ENCODE peak calls at places on chromosomes 7 and 10, in five cellular contexts. M is WTC11, D is RWPE1, L is heart right ventricle, I is epithelial cell of esophagus. R is an unnamed sample.

GRCh38 chr10:131848296-131848695 is 52.5 kb upstream of the PPP2R2D start:
- DNase-seq in M (no peak), D (no peak), L (no peak), I (no peak), R (no peak)

GRCh38 chr10:104862-105565 is 30.2 kb upstream of the ZMYND11 start:
- DNase-seq in M (no peak), D (no peak), L (no peak), I (no peak), R (no peak)

GRCh38 chr7:12706900-12707536 is 19.6 kb downstream of the ARL4A start:
- DNase-seq in M (no peak), D (peak), L (no peak), I (peak), R (no peak)

GRCh38 chr7:24882989-24883631 is 96.9 kb downstream of the OSBPL3 start:
- DNase-seq in M (no peak), D (peak), L (peak), I (peak), R (no peak)

GRCh38 chr7:34949356-34949755 is 87.9 kb downstream of the DPY19L1 start:
- DNase-seq in M (no peak), D (no peak), L (no peak), I (no peak), R (no peak)

GRCh38 chr7:123747620-123748141 is 1.1 kb downstream of the WASL start:
- DNase-seq in M (peak), D (peak), L (peak), I (peak), R (peak)

GRCh38 chr7:120052884-120053382 is 220.0 kb upstream of the KCND2 start:
- DNase-seq in M (no peak), D (peak), L (peak), I (peak), R (no peak)

GRCh38 chr10:88471909-88472308 is 111.2 kb downstream of the RNLS start:
- DNase-seq in M (peak), D (no peak), L (no peak), I (no peak), R (no peak)

GRCh38 chr7:155764432-155764798 is 47.8 kb downstream of the SHH start:
- DNase-seq in M (no peak), D (no peak), L (no peak), I (no peak), R (no peak)

GRCh38 chr7:147937428-147937827 is 653.1 kb upstream of the C7orf33 start:
- DNase-seq in M (no peak), D (no peak), L (no peak), I (no peak), R (no peak)

GRCh38 chr10:72692897-72693598 is 1.1 kb downstream of the MCU start:
- DNase-seq in M (no peak), D (no peak), L (no peak), I (peak), R (no peak)

GRCh38 chr7:125316451-125316850 is 386.8 kb upstream of the POT1 start:
- DNase-seq in M (peak), D (peak), L (no peak), I (peak), R (peak)

GRCh38 chr10:17785276-17785935 is 23.7 kb upstream of the MRC1 start:
- DNase-seq in M (no peak), D (no peak), L (no peak), I (no peak), R (no peak)

GRCh38 chr10:114453576-114453975 is 49.3 kb upstream of the AFAP1L2 start:
- DNase-seq in M (no peak), D (no peak), L (no peak), I (no peak), R (no peak)

GRCh38 chr10:12382956-12383531 is 33.7 kb downstream of the CAMK1D start:
- DNase-seq in M (no peak), D (no peak), L (no peak), I (no peak), R (no peak)

GRCh38 chr7:21125297-21125696 is 302.6 kb upstream of the SP4 start:
- DNase-seq in M (peak), D (no peak), L (no peak), I (no peak), R (no peak)

GRCh38 chr7:3461923-3462322 is 160.9 kb downstream of the SDK1 start:
- DNase-seq in M (no peak), D (no peak), L (no peak), I (no peak), R (no peak)

GRCh38 chr10:93150990-93151547 is 77.4 kb downstream of the CYP26A1 start:
- DNase-seq in M (no peak), D (no peak), L (no peak), I (peak), R (no peak)

GRCh38 chr10:85280014-85280413 is 951.6 kb downstream of the CCSER2 start:
- DNase-seq in M (peak), D (no peak), L (no peak), I (peak), R (no peak)

GRCh38 chr10:110324201-110324804 is 19.6 kb upstream of the SMNDC1 start:
- DNase-seq in M (no peak), D (no peak), L (no peak), I (peak), R (no peak)

GRCh38 chr10:63264852-63265617 is 131.9 kb downstream of the NRBF2 start:
- DNase-seq in M (no peak), D (peak), L (no peak), I (peak), R (no peak)

GRCh38 chr7:129865093-129865931 is 87.4 kb downstream of the UBE2H start:
- DNase-seq in M (no peak), D (no peak), L (no peak), I (no peak), R (no peak)

GRCh38 chr7:75737856-75738603 is 711 bp downstream of the HIP1 start:
- DNase-seq in M (peak), D (no peak), L (no peak), I (no peak), R (peak)

GRCh38 chr7:12729112-12729511 is 41.7 kb downstream of the ARL4A start:
- DNase-seq in M (peak), D (peak), L (peak), I (peak), R (no peak)

GRCh38 chr10:1737222-1738061 is at the start of gene ADARB2:
- DNase-seq in M (peak), D (peak), L (peak), I (peak), R (peak)

GRCh38 chr7:68529221-68529620 is 1069.1 kb upstream of the AUTS2 start:
- DNase-seq in M (peak), D (no peak), L (no peak), I (no peak), R (no peak)

GRCh38 chr10:63465293-63466167 is at the start of gene JMJD1C:
- DNase-seq in M (peak), D (peak), L (peak), I (peak), R (peak)

DNA sequence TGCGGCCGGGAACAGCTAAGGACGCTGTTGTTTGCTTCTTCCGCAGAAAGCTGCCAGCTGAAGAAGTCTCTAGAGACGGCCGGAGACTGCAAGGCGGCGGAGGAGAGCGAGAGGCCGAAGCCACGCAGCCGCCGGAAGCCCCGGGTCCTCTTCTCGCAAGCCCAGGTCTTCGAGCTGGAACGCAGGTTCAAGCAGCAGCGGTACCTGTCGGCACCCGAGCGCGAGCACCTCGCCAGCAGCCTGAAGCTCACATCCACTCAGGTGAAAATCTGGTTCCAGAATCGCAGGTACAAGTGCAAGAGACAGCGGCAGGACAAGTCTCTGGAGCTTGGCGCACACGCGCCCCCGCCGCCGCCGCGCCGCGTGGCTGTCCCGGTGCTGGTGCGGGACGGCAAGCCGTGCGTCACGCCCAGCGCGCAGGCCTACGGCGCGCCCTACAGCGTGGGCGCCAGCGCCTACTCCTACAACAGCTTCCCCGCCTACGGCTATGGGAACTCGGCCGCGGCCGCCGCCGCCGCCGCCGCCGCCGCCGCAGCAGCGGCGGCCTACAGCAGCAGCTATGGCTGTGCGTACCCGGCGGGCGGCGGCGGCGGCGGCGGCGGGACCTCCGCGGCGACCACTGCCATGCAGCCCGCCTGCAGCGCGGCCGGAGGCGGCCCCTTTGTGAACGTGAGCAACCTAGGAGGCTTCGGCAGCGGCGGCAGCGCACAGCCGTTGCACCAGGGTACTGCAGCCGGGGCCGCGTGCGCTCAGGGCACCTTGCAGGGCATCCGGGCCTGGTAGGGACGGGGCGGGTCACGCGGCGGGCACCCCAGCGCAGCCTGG is 2.4 kb downstream of the NKX2-3 start:
- DNase-seq in M (peak), D (peak), L (no peak), I (peak), R (no peak)
- TF ChIP-seq CTCF in M (no peak), D (no peak), L (no peak), I (no peak), R (no peak)

GRCh38 chr10:22622242-22622806 is 92.1 kb downstream of the PIP4K2A start:
- DNase-seq in M (no peak), D (no peak), L (no peak), I (no peak), R (peak)
- TF ChIP-seq CTCF in M (no peak), D (no peak), L (no peak), I (no peak), R (no peak)

GRCh38 chr10:113053091-113053490 is 103.0 kb downstream of the TCF7L2 start:
- DNase-seq in M (peak), D (no peak), L (peak), I (no peak), R (no peak)

GRCh38 chr10:113053881-113054280 is 103.8 kb downstream of the TCF7L2 start:
- DNase-seq in M (peak), D (no peak), L (no peak), I (peak), R (peak)

GRCh38 chr10:113049881-113050280 is 99.8 kb downstream of the TCF7L2 start:
- DNase-seq in M (no peak), D (no peak), L (no peak), I (peak), R (no peak)

GRCh38 chr10:113051456-113051855 is 101.4 kb downstream of the TCF7L2 start:
- DNase-seq in M (no peak), D (no peak), L (no peak), I (no peak), R (no peak)

GRCh38 chr10:113052076-113052830 is 102.2 kb downstream of the TCF7L2 start:
- DNase-seq in M (no peak), D (no peak), L (no peak), I (no peak), R (no peak)
- TF ChIP-seq CTCF in M (no peak), D (no peak), L (peak), I (no peak), R (no peak)

GRCh38 chr10:33116293-33116697 is 158.3 kb upstream of the ITGB1 start:
- DNase-seq in M (peak), D (no peak), L (no peak), I (no peak), R (peak)
- TF ChIP-seq CTCF in M (peak), D (no peak), L (peak), I (peak), R (peak)

DNA sequence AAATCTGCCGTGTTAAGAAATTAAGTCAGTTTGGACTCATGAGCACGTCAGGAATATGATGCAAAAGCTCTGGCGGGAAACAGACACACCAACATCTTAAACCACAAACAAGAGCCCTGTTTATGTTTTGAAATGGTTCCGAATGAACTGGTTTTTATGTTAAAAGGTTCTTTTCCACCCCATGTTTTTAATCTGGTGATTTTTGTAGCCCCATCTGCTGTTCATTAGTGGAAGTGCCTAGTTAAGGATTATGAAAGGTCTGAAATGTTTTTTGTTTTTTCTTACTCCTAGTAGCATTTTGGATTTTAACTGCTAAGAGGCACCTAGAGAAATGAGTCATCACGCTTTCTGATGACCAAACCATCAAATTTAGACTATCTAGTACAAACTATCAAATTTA is 404.1 kb upstream of the MKI67 start:
- DNase-seq in M (no peak), D (peak), L (no peak), I (no peak), R (peak)
- TF ChIP-seq CTCF in M (peak), D (no peak), L (peak), I (no peak), R (peak)

GRCh38 chr7:28564755-28565374 is 152.5 kb downstream of the CREB5 start:
- DNase-seq in M (no peak), D (no peak), L (no peak), I (no peak), R (no peak)
- TF ChIP-seq CTCF in M (no peak), D (no peak), L (no peak), I (no peak), R (no peak)